ENCODE peak calls at places on chromosomes 2 and 18, in five cellular contexts. F is astrocyte, Q is nephron progenitor cell, M is HFFc6, P is osteocyte. H is an unnamed sample.

GRCh38 chr18:25896178-25896780 is 194.1 kb downstream of the SS18 start:
- DNase-seq in P (no peak), Q (peak), F (peak), M (peak), H (peak)

GRCh38 chr2:144111443-144111842 is 408.5 kb downstream of the ZEB2 start:
- DNase-seq in P (no peak), F (peak), M (peak), Q (no peak), H (peak)

GRCh38 chr2:198127627-198128026 is 323.2 kb downstream of the PLCL1 start:
- DNase-seq in Q (peak), P (no peak), F (peak), M (peak), H (peak)

GRCh38 chr18:35086704-35087103 is 45.5 kb downstream of the MAPRE2 start:
- DNase-seq in P (no peak), Q (no peak), M (no peak), F (no peak), H (no peak)

GRCh38 chr2:113720167-113720566 is 36.3 kb downstream of the SLC35F5 start:
- DNase-seq in P (no peak), F (peak), Q (no peak), M (no peak), H (no peak)

GRCh38 chr2:232042911-232043564 is 81.5 kb downstream of the DIS3L2 start:
- DNase-seq in P (no peak), Q (no peak), F (peak), M (peak), H (no peak)

GRCh38 chr2:50582164-50582563 is 449.8 kb downstream of the NRXN1 start:
- DNase-seq in F (no peak), P (no peak), M (no peak), Q (no peak), H (no peak)

GRCh38 chr2:9998916-9999654 is 44.3 kb upstream of the KLF11 start:
- DNase-seq in Q (no peak), P (no peak), M (no peak), F (no peak), H (no peak)

GRCh38 chr18:57441395-57441794 is 6.2 kb downstream of the ONECUT2 start:
- DNase-seq in P (no peak), F (peak), Q (peak), M (no peak), H (no peak)

GRCh38 chr2:188322569-188323531 is 31.2 kb downstream of the GULP1 start:
- DNase-seq in P (no peak), F (peak), Q (no peak), M (peak), H (no peak)

GRCh38 chr18:13530879-13531387 is 195.4 kb downstream of the FAM210A start:
- DNase-seq in M (no peak), F (peak), Q (peak), P (peak), H (peak)

GRCh38 chr2:237475704-237476107 is 11.3 kb upstream of the MLPH start:
- DNase-seq in Q (no peak), F (peak), M (peak), P (no peak), H (no peak)

GRCh38 chr2:171102802-171103201 is 57.9 kb downstream of the TLK1 start:
- DNase-seq in P (no peak), F (no peak), Q (no peak), M (no peak), H (no peak)

GRCh38 chr2:95297088-95297487 is at the start of gene KCNIP3:
- DNase-seq in P (no peak), F (no peak), M (no peak), Q (peak), H (no peak)

GRCh38 chr2:122167561-122167960 is 412.1 kb downstream of the TSN start:
- DNase-seq in P (no peak), M (no peak), Q (peak), F (peak), H (no peak)

GRCh38 chr18:32469691-32470131 is 971 bp downstream of the GAREM1 start:
- DNase-seq in Q (no peak), P (no peak), F (peak), M (no peak), H (no peak)

GRCh38 chr18:2854871-2855270 is 8.1 kb downstream of the EMILIN2 start:
- DNase-seq in M (no peak), Q (no peak), P (no peak), F (no peak), H (no peak)

GRCh38 chr2:201482543-201482942 is 31.0 kb downstream of the STRADB start:
- DNase-seq in F (no peak), P (no peak), Q (no peak), M (no peak), H (no peak)

GRCh38 chr2:98474979-98475632 is 30.4 kb downstream of the INPP4A start:
- DNase-seq in F (no peak), P (no peak), M (no peak), Q (no peak), H (no peak)

GRCh38 chr2:112724611-112725525 is 4.0 kb downstream of the NT5DC4 start:
- DNase-seq in M (no peak), Q (no peak), P (no peak), F (no peak), H (no peak)

GRCh38 chr2:142310530-142310929 is 179.7 kb upstream of the LRP1B start:
- DNase-seq in Q (no peak), P (no peak), M (no peak), F (no peak), H (no peak)

GRCh38 chr2:14634223-14634884 is 1.8 kb downstream of the LRATD1 start:
- DNase-seq in P (no peak), F (peak), Q (peak), M (no peak), H (no peak)

GRCh38 chr18:59957957-59958356 is 58.2 kb downstream of the PMAIP1 start:
- DNase-seq in Q (no peak), P (no peak), F (peak), M (peak), H (peak)

GRCh38 chr18:8705280-8705940 is at the start of gene MTCL1:
- DNase-seq in Q (peak), M (peak), P (no peak), F (peak), H (no peak)

GRCh38 chr18:46174317-46175039 is 70.3 kb downstream of the HAUS1 start:
- DNase-seq in M (peak), Q (peak), F (peak), P (no peak), H (no peak)

GRCh38 chr2:95669441-95669994 is 77.7 kb downstream of the TRIM43 start:
- DNase-seq in P (no peak), M (no peak), Q (no peak), F (no peak), H (no peak)

GRCh38 chr2:172096661-172097547 is 5.8 kb downstream of the DLX2 start:
- DNase-seq in P (peak), Q (no peak), M (peak), F (peak), H (no peak)

GRCh38 chr18:76532875-76533274 is 37.8 kb upstream of the ZNF516 start:
- DNase-seq in Q (no peak), F (no peak), M (no peak), P (no peak), H (no peak)

GRCh38 chr2:191436368-191437055 is 191.3 kb downstream of the MYO1B start:
- DNase-seq in P (no peak), F (no peak), Q (no peak), M (no peak), H (no peak)

GRCh38 chr2:225779829-225780228 is 380.3 kb downstream of the NYAP2 start:
- DNase-seq in M (no peak), P (no peak), F (peak), Q (no peak), H (no peak)

GRCh38 chr2:233470839-233471238 is 95.7 kb downstream of the USP40 start:
- DNase-seq in Q (no peak), P (no peak), M (no peak), F (no peak), H (no peak)

GRCh38 chr2:20052872-20053281 is 1.4 kb upstream of the LAPTM4A start:
- DNase-seq in Q (peak), M (peak), F (peak), P (no peak), H (peak)

GRCh38 chr2:162106146-162106551 is 32.1 kb upstream of the DPP4 start:
- DNase-seq in F (peak), M (peak), P (no peak), Q (no peak), H (no peak)

GRCh38 chr2:36468463-36469266 is 113.1 kb downstream of the CRIM1 start:
- DNase-seq in Q (no peak), F (peak), M (peak), P (no peak), H (no peak)
- TF ChIP-seq CTCF in Q (no peak), F (no peak), M (no peak), P (no peak), H (no peak)

GRCh38 chr2:105179469-105180372 is 61.8 kb upstream of the GPR45 start:
- DNase-seq in F (peak), P (no peak), Q (no peak), M (peak), H (peak)
- TF ChIP-seq CTCF in F (peak), P (peak), Q (peak), M (peak), H (peak)

GRCh38 chr2:85840091-85840490 is 48.7 kb downstream of the ST3GAL5 start:
- DNase-seq in M (no peak), P (no peak), F (no peak), Q (no peak), H (no peak)

GRCh38 chr2:85846411-85846810 is 42.4 kb downstream of the ST3GAL5 start:
- DNase-seq in F (peak), P (peak), Q (no peak), M (peak), H (no peak)

GRCh38 chr2:85844486-85844885 is 44.3 kb downstream of the ST3GAL5 start:
- DNase-seq in F (peak), Q (no peak), P (peak), M (no peak), H (no peak)

GRCh38 chr2:85847051-85847588 is 41.7 kb downstream of the ST3GAL5 start:
- DNase-seq in Q (no peak), F (no peak), M (no peak), P (peak), H (no peak)

GRCh38 chr2:85843543-85843942 is 45.2 kb downstream of the ST3GAL5 start:
- DNase-seq in M (no peak), Q (no peak), P (peak), F (no peak), H (no peak)
- TF ChIP-seq CTCF in M (peak), Q (peak), P (peak), F (peak), H (peak)

GRCh38 chr2:193668557-193669323 is 1474.0 kb upstream of the TMEFF2 start:
- DNase-seq in P (no peak), Q (no peak), F (no peak), M (no peak), H (no peak)
- TF ChIP-seq CTCF in P (no peak), Q (no peak), F (no peak), M (no peak), H (no peak)

GRCh38 chr2:26838121-26838906 is 9.6 kb upstream of the DPYSL5 start:
- DNase-seq in Q (no peak), F (peak), P (no peak), M (no peak), H (no peak)
- TF ChIP-seq CTCF in Q (no peak), F (no peak), P (no peak), M (peak), H (no peak)

DNA sequence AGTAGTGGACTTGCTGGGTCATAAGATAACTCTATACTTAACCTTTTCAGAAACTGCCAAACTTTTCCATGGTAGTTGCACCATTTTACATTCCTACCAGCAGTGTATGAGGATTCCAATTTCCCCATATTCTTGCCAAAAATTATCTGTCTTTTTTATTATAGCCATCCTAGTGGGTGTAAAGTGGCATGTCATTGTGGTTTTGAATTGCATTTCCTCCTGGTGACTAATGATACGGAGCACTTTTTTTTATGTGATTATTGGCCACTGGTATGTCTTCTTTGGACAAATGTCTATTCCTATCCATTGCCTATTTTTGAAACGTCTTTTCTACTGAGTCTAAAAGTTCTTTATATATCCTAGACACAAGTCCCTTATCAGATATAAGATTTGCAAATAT is 44.3 kb downstream of the CACNB4 start:
- DNase-seq in F (peak), M (peak), Q (no peak), P (no peak), H (no peak)
- TF ChIP-seq CTCF in F (peak), M (peak), Q (no peak), P (peak), H (no peak)